ENCODE peak calls at places on chromosomes 16 and 17, in nine cellular contexts. One of them, this sample, is unnamed.

GRCh38 chr17:3738562-3739295 is 15.0 kb downstream of the HASPIN start:
- DNase-seq in CD8-positive, alpha-beta T cell: peak; percentile 67
- DNase-seq in activated CD4-positive, alpha-beta T cell treated with anti-CD3 and anti-CD28 coated beads, Interleukin-2, amount 50 U/mL, for 1 hour: peak; percentile 57
- DNase-seq in MCF 10A: peak; percentile 58
- DNase-seq in kidney: peak; percentile 78
- DNase-seq in SW 1271: no peak
- DNase-seq in posterior cingulate gyrus: peak; percentile 94
- DNase-seq in AG09309: no peak
- DNase-seq in stimulated activated CD4-positive, alpha-beta T cell treated with anti-CD3 and anti-CD28 coated beads, Interleukin-15, amount 100 ng/mL, for 48 hours: peak; percentile 68
- DNase-seq in this sample: peak; percentile 86

GRCh38 chr16:19196871-19197270 is 28.8 kb downstream of the SYT17 start:
- DNase-seq in CD8-positive, alpha-beta T cell: no peak
- DNase-seq in activated CD4-positive, alpha-beta T cell treated with anti-CD3 and anti-CD28 coated beads, Interleukin-2, amount 50 U/mL, for 1 hour: no peak
- DNase-seq in MCF 10A: peak; percentile 25
- DNase-seq in kidney: no peak
- DNase-seq in SW 1271: no peak
- DNase-seq in posterior cingulate gyrus: no peak
- DNase-seq in AG09309: no peak
- DNase-seq in stimulated activated CD4-positive, alpha-beta T cell treated with anti-CD3 and anti-CD28 coated beads, Interleukin-15, amount 100 ng/mL, for 48 hours: no peak
- DNase-seq in this sample: no peak

GRCh38 chr16:22356930-22357634 is 17.3 kb downstream of the CDR2 start:
- DNase-seq in CD8-positive, alpha-beta T cell: no peak
- DNase-seq in activated CD4-positive, alpha-beta T cell treated with anti-CD3 and anti-CD28 coated beads, Interleukin-2, amount 50 U/mL, for 1 hour: no peak
- DNase-seq in MCF 10A: no peak
- DNase-seq in kidney: no peak
- DNase-seq in SW 1271: no peak
- DNase-seq in posterior cingulate gyrus: no peak
- DNase-seq in AG09309: no peak
- DNase-seq in stimulated activated CD4-positive, alpha-beta T cell treated with anti-CD3 and anti-CD28 coated beads, Interleukin-15, amount 100 ng/mL, for 48 hours: no peak
- DNase-seq in this sample: no peak

GRCh38 chr17:63075969-63076368 is 109.9 kb downstream of the TANC2 start:
- DNase-seq in CD8-positive, alpha-beta T cell: no peak
- DNase-seq in activated CD4-positive, alpha-beta T cell treated with anti-CD3 and anti-CD28 coated beads, Interleukin-2, amount 50 U/mL, for 1 hour: no peak
- DNase-seq in MCF 10A: no peak
- DNase-seq in kidney: no peak
- DNase-seq in SW 1271: no peak
- DNase-seq in posterior cingulate gyrus: no peak
- DNase-seq in AG09309: no peak
- DNase-seq in stimulated activated CD4-positive, alpha-beta T cell treated with anti-CD3 and anti-CD28 coated beads, Interleukin-15, amount 100 ng/mL, for 48 hours: no peak
- DNase-seq in this sample: no peak

GRCh38 chr17:60135951-60136666 is 13.7 kb upstream of the CA4 start:
- DNase-seq in CD8-positive, alpha-beta T cell: no peak
- DNase-seq in activated CD4-positive, alpha-beta T cell treated with anti-CD3 and anti-CD28 coated beads, Interleukin-2, amount 50 U/mL, for 1 hour: no peak
- DNase-seq in MCF 10A: no peak
- DNase-seq in kidney: peak; percentile 30
- DNase-seq in SW 1271: no peak
- DNase-seq in posterior cingulate gyrus: peak; percentile 43
- DNase-seq in AG09309: no peak
- DNase-seq in stimulated activated CD4-positive, alpha-beta T cell treated with anti-CD3 and anti-CD28 coated beads, Interleukin-15, amount 100 ng/mL, for 48 hours: no peak
- DNase-seq in this sample: no peak

GRCh38 chr16:67268136-67268579 is 11.2 kb upstream of the PLEKHG4 start:
- DNase-seq in CD8-positive, alpha-beta T cell: no peak
- DNase-seq in activated CD4-positive, alpha-beta T cell treated with anti-CD3 and anti-CD28 coated beads, Interleukin-2, amount 50 U/mL, for 1 hour: no peak
- DNase-seq in MCF 10A: peak; percentile 71
- DNase-seq in kidney: peak; percentile 77
- DNase-seq in SW 1271: peak; percentile 89
- DNase-seq in posterior cingulate gyrus: peak; percentile 25
- DNase-seq in AG09309: no peak
- DNase-seq in stimulated activated CD4-positive, alpha-beta T cell treated with anti-CD3 and anti-CD28 coated beads, Interleukin-15, amount 100 ng/mL, for 48 hours: no peak
- DNase-seq in this sample: no peak

GRCh38 chr16:23514381-23515152 is 4.3 kb upstream of the GGA2 start:
- DNase-seq in CD8-positive, alpha-beta T cell: no peak
- DNase-seq in activated CD4-positive, alpha-beta T cell treated with anti-CD3 and anti-CD28 coated beads, Interleukin-2, amount 50 U/mL, for 1 hour: peak; percentile 10
- DNase-seq in MCF 10A: no peak
- DNase-seq in kidney: peak; percentile 17
- DNase-seq in SW 1271: no peak
- DNase-seq in posterior cingulate gyrus: no peak
- DNase-seq in AG09309: no peak
- DNase-seq in stimulated activated CD4-positive, alpha-beta T cell treated with anti-CD3 and anti-CD28 coated beads, Interleukin-15, amount 100 ng/mL, for 48 hours: no peak
- DNase-seq in this sample: peak; percentile 73

GRCh38 chr16:87705780-87706277 is 60.0 kb downstream of the KLHDC4 start:
- DNase-seq in CD8-positive, alpha-beta T cell: no peak
- DNase-seq in activated CD4-positive, alpha-beta T cell treated with anti-CD3 and anti-CD28 coated beads, Interleukin-2, amount 50 U/mL, for 1 hour: no peak
- DNase-seq in MCF 10A: no peak
- DNase-seq in kidney: peak; percentile 61
- DNase-seq in SW 1271: no peak
- DNase-seq in posterior cingulate gyrus: no peak
- DNase-seq in AG09309: no peak
- DNase-seq in stimulated activated CD4-positive, alpha-beta T cell treated with anti-CD3 and anti-CD28 coated beads, Interleukin-15, amount 100 ng/mL, for 48 hours: no peak
- DNase-seq in this sample: no peak

GRCh38 chr16:11145173-11145820 is 110.7 kb downstream of the SOCS1 start:
- DNase-seq in CD8-positive, alpha-beta T cell: no peak
- DNase-seq in activated CD4-positive, alpha-beta T cell treated with anti-CD3 and anti-CD28 coated beads, Interleukin-2, amount 50 U/mL, for 1 hour: no peak
- DNase-seq in MCF 10A: no peak
- DNase-seq in kidney: no peak
- DNase-seq in SW 1271: no peak
- DNase-seq in posterior cingulate gyrus: no peak
- DNase-seq in AG09309: no peak
- DNase-seq in stimulated activated CD4-positive, alpha-beta T cell treated with anti-CD3 and anti-CD28 coated beads, Interleukin-15, amount 100 ng/mL, for 48 hours: no peak
- DNase-seq in this sample: no peak

GRCh38 chr17:13601776-13602551 is at the start of gene HS3ST3A1:
- DNase-seq in CD8-positive, alpha-beta T cell: no peak
- DNase-seq in activated CD4-positive, alpha-beta T cell treated with anti-CD3 and anti-CD28 coated beads, Interleukin-2, amount 50 U/mL, for 1 hour: no peak
- DNase-seq in MCF 10A: peak; percentile 78
- DNase-seq in kidney: peak; percentile 80
- DNase-seq in SW 1271: peak; percentile 62
- DNase-seq in posterior cingulate gyrus: no peak
- DNase-seq in AG09309: no peak
- DNase-seq in stimulated activated CD4-positive, alpha-beta T cell treated with anti-CD3 and anti-CD28 coated beads, Interleukin-15, amount 100 ng/mL, for 48 hours: no peak
- DNase-seq in this sample: no peak

GRCh38 chr17:43655702-43656275 is 5.9 kb downstream of the MEOX1 start:
- DNase-seq in CD8-positive, alpha-beta T cell: no peak
- DNase-seq in activated CD4-positive, alpha-beta T cell treated with anti-CD3 and anti-CD28 coated beads, Interleukin-2, amount 50 U/mL, for 1 hour: no peak
- DNase-seq in MCF 10A: no peak
- DNase-seq in kidney: no peak
- DNase-seq in SW 1271: no peak
- DNase-seq in posterior cingulate gyrus: no peak
- DNase-seq in AG09309: no peak
- DNase-seq in stimulated activated CD4-positive, alpha-beta T cell treated with anti-CD3 and anti-CD28 coated beads, Interleukin-15, amount 100 ng/mL, for 48 hours: no peak
- DNase-seq in this sample: peak; percentile 80

GRCh38 chr17:80358861-80359260 is 56.1 kb upstream of the ENDOV start:
- DNase-seq in CD8-positive, alpha-beta T cell: no peak
- DNase-seq in activated CD4-positive, alpha-beta T cell treated with anti-CD3 and anti-CD28 coated beads, Interleukin-2, amount 50 U/mL, for 1 hour: no peak
- DNase-seq in MCF 10A: no peak
- DNase-seq in kidney: no peak
- DNase-seq in SW 1271: no peak
- DNase-seq in posterior cingulate gyrus: peak; percentile 50
- DNase-seq in AG09309: no peak
- DNase-seq in stimulated activated CD4-positive, alpha-beta T cell treated with anti-CD3 and anti-CD28 coated beads, Interleukin-15, amount 100 ng/mL, for 48 hours: no peak
- DNase-seq in this sample: no peak

GRCh38 chr16:1026057-1026783 is 44.6 kb downstream of the SOX8 start:
- DNase-seq in CD8-positive, alpha-beta T cell: no peak
- DNase-seq in activated CD4-positive, alpha-beta T cell treated with anti-CD3 and anti-CD28 coated beads, Interleukin-2, amount 50 U/mL, for 1 hour: no peak
- DNase-seq in MCF 10A: no peak
- DNase-seq in kidney: no peak
- DNase-seq in SW 1271: no peak
- DNase-seq in posterior cingulate gyrus: peak; percentile 98
- DNase-seq in AG09309: no peak
- DNase-seq in stimulated activated CD4-positive, alpha-beta T cell treated with anti-CD3 and anti-CD28 coated beads, Interleukin-15, amount 100 ng/mL, for 48 hours: no peak
- DNase-seq in this sample: no peak

GRCh38 chr17:2192367-2193028 is 111.1 kb downstream of the SMG6 start:
- DNase-seq in CD8-positive, alpha-beta T cell: peak; percentile 74
- DNase-seq in activated CD4-positive, alpha-beta T cell treated with anti-CD3 and anti-CD28 coated beads, Interleukin-2, amount 50 U/mL, for 1 hour: peak; percentile 25
- DNase-seq in MCF 10A: peak; percentile 68
- DNase-seq in kidney: no peak
- DNase-seq in SW 1271: peak; percentile 96
- DNase-seq in posterior cingulate gyrus: no peak
- DNase-seq in AG09309: peak; percentile 95
- DNase-seq in stimulated activated CD4-positive, alpha-beta T cell treated with anti-CD3 and anti-CD28 coated beads, Interleukin-15, amount 100 ng/mL, for 48 hours: peak; percentile 54
- DNase-seq in this sample: peak; percentile 19

GRCh38 chr16:5903153-5903552 is 805.6 kb upstream of the EEF2KMT start:
- DNase-seq in CD8-positive, alpha-beta T cell: no peak
- DNase-seq in activated CD4-positive, alpha-beta T cell treated with anti-CD3 and anti-CD28 coated beads, Interleukin-2, amount 50 U/mL, for 1 hour: no peak
- DNase-seq in MCF 10A: no peak
- DNase-seq in kidney: no peak
- DNase-seq in SW 1271: no peak
- DNase-seq in posterior cingulate gyrus: no peak
- DNase-seq in AG09309: no peak
- DNase-seq in stimulated activated CD4-positive, alpha-beta T cell treated with anti-CD3 and anti-CD28 coated beads, Interleukin-15, amount 100 ng/mL, for 48 hours: no peak
- DNase-seq in this sample: no peak

GRCh38 chr16:23107878-23108277 is 41.4 kb downstream of the USP31 start:
- DNase-seq in CD8-positive, alpha-beta T cell: no peak
- DNase-seq in activated CD4-positive, alpha-beta T cell treated with anti-CD3 and anti-CD28 coated beads, Interleukin-2, amount 50 U/mL, for 1 hour: no peak
- DNase-seq in MCF 10A: no peak
- DNase-seq in kidney: no peak
- DNase-seq in SW 1271: no peak
- DNase-seq in posterior cingulate gyrus: no peak
- DNase-seq in AG09309: no peak
- DNase-seq in stimulated activated CD4-positive, alpha-beta T cell treated with anti-CD3 and anti-CD28 coated beads, Interleukin-15, amount 100 ng/mL, for 48 hours: no peak
- DNase-seq in this sample: no peak

GRCh38 chr16:30958164-30959083 is 870 bp downstream of the SETD1A start:
- DNase-seq in CD8-positive, alpha-beta T cell: no peak
- DNase-seq in activated CD4-positive, alpha-beta T cell treated with anti-CD3 and anti-CD28 coated beads, Interleukin-2, amount 50 U/mL, for 1 hour: peak; percentile 61
- DNase-seq in MCF 10A: peak; percentile 47
- DNase-seq in kidney: no peak
- DNase-seq in SW 1271: peak; percentile 39
- DNase-seq in posterior cingulate gyrus: peak; percentile 88
- DNase-seq in AG09309: no peak
- DNase-seq in stimulated activated CD4-positive, alpha-beta T cell treated with anti-CD3 and anti-CD28 coated beads, Interleukin-15, amount 100 ng/mL, for 48 hours: no peak
- DNase-seq in this sample: no peak

GRCh38 chr17:7011942-7012254 is 526 bp upstream of the RNASEK start:
- DNase-seq in CD8-positive, alpha-beta T cell: no peak
- DNase-seq in activated CD4-positive, alpha-beta T cell treated with anti-CD3 and anti-CD28 coated beads, Interleukin-2, amount 50 U/mL, for 1 hour: no peak
- DNase-seq in MCF 10A: no peak
- DNase-seq in kidney: no peak
- DNase-seq in SW 1271: no peak
- DNase-seq in posterior cingulate gyrus: no peak
- DNase-seq in AG09309: no peak
- DNase-seq in stimulated activated CD4-positive, alpha-beta T cell treated with anti-CD3 and anti-CD28 coated beads, Interleukin-15, amount 100 ng/mL, for 48 hours: no peak
- DNase-seq in this sample: no peak

GRCh38 chr17:32142857-32143524 is 689 bp downstream of the RHOT1 start:
- DNase-seq in CD8-positive, alpha-beta T cell: peak; percentile 16
- DNase-seq in activated CD4-positive, alpha-beta T cell treated with anti-CD3 and anti-CD28 coated beads, Interleukin-2, amount 50 U/mL, for 1 hour: no peak
- DNase-seq in MCF 10A: peak; percentile 75
- DNase-seq in kidney: peak; percentile 74
- DNase-seq in SW 1271: peak; percentile 25
- DNase-seq in posterior cingulate gyrus: peak; percentile 90
- DNase-seq in AG09309: no peak
- DNase-seq in stimulated activated CD4-positive, alpha-beta T cell treated with anti-CD3 and anti-CD28 coated beads, Interleukin-15, amount 100 ng/mL, for 48 hours: no peak
- DNase-seq in this sample: no peak

GRCh38 chr17:31379796-31380195 is 11.7 kb upstream of the RAB11FIP4 start:
- DNase-seq in CD8-positive, alpha-beta T cell: no peak
- DNase-seq in activated CD4-positive, alpha-beta T cell treated with anti-CD3 and anti-CD28 coated beads, Interleukin-2, amount 50 U/mL, for 1 hour: no peak
- DNase-seq in MCF 10A: no peak
- DNase-seq in kidney: no peak
- DNase-seq in SW 1271: no peak
- DNase-seq in posterior cingulate gyrus: no peak
- DNase-seq in AG09309: no peak
- DNase-seq in stimulated activated CD4-positive, alpha-beta T cell treated with anti-CD3 and anti-CD28 coated beads, Interleukin-15, amount 100 ng/mL, for 48 hours: no peak
- DNase-seq in this sample: no peak

GRCh38 chr17:78488867-78489634 is 88.1 kb downstream of the DNAH17 start:
- DNase-seq in CD8-positive, alpha-beta T cell: no peak
- DNase-seq in activated CD4-positive, alpha-beta T cell treated with anti-CD3 and anti-CD28 coated beads, Interleukin-2, amount 50 U/mL, for 1 hour: no peak
- DNase-seq in MCF 10A: peak; percentile 3
- DNase-seq in kidney: no peak
- DNase-seq in SW 1271: no peak
- DNase-seq in posterior cingulate gyrus: peak; percentile 82
- DNase-seq in AG09309: no peak
- DNase-seq in stimulated activated CD4-positive, alpha-beta T cell treated with anti-CD3 and anti-CD28 coated beads, Interleukin-15, amount 100 ng/mL, for 48 hours: no peak
- DNase-seq in this sample: no peak

GRCh38 chr17:2723997-2724782 is 12.6 kb upstream of the CLUH start:
- DNase-seq in CD8-positive, alpha-beta T cell: no peak
- DNase-seq in activated CD4-positive, alpha-beta T cell treated with anti-CD3 and anti-CD28 coated beads, Interleukin-2, amount 50 U/mL, for 1 hour: no peak
- DNase-seq in MCF 10A: no peak
- DNase-seq in kidney: peak; percentile 88
- DNase-seq in SW 1271: no peak
- DNase-seq in posterior cingulate gyrus: no peak
- DNase-seq in AG09309: no peak
- DNase-seq in stimulated activated CD4-positive, alpha-beta T cell treated with anti-CD3 and anti-CD28 coated beads, Interleukin-15, amount 100 ng/mL, for 48 hours: no peak
- DNase-seq in this sample: no peak

GRCh38 chr17:40191237-40192208 is 14.3 kb downstream of the RAPGEFL1 start:
- DNase-seq in CD8-positive, alpha-beta T cell: peak; percentile 69
- DNase-seq in activated CD4-positive, alpha-beta T cell treated with anti-CD3 and anti-CD28 coated beads, Interleukin-2, amount 50 U/mL, for 1 hour: peak; percentile 63
- DNase-seq in MCF 10A: peak; percentile 66
- DNase-seq in kidney: peak; percentile 93
- DNase-seq in SW 1271: peak; percentile 47
- DNase-seq in posterior cingulate gyrus: peak; percentile 94
- DNase-seq in AG09309: no peak
- DNase-seq in stimulated activated CD4-positive, alpha-beta T cell treated with anti-CD3 and anti-CD28 coated beads, Interleukin-15, amount 100 ng/mL, for 48 hours: peak; percentile 62
- DNase-seq in this sample: peak; percentile 72

GRCh38 chr16:51012396-51012795 is 138.7 kb downstream of the SALL1 start:
- DNase-seq in CD8-positive, alpha-beta T cell: no peak
- DNase-seq in activated CD4-positive, alpha-beta T cell treated with anti-CD3 and anti-CD28 coated beads, Interleukin-2, amount 50 U/mL, for 1 hour: no peak
- DNase-seq in MCF 10A: no peak
- DNase-seq in kidney: no peak
- DNase-seq in SW 1271: no peak
- DNase-seq in posterior cingulate gyrus: no peak
- DNase-seq in AG09309: no peak
- DNase-seq in stimulated activated CD4-positive, alpha-beta T cell treated with anti-CD3 and anti-CD28 coated beads, Interleukin-15, amount 100 ng/mL, for 48 hours: no peak
- DNase-seq in this sample: no peak

GRCh38 chr16:1823821-1824220 is 2.8 kb downstream of the HAGH start:
- DNase-seq in CD8-positive, alpha-beta T cell: no peak
- DNase-seq in activated CD4-positive, alpha-beta T cell treated with anti-CD3 and anti-CD28 coated beads, Interleukin-2, amount 50 U/mL, for 1 hour: no peak
- DNase-seq in MCF 10A: peak; percentile 51
- DNase-seq in kidney: no peak
- DNase-seq in SW 1271: no peak
- DNase-seq in posterior cingulate gyrus: peak; percentile 94
- DNase-seq in AG09309: no peak
- DNase-seq in stimulated activated CD4-positive, alpha-beta T cell treated with anti-CD3 and anti-CD28 coated beads, Interleukin-15, amount 100 ng/mL, for 48 hours: no peak
- DNase-seq in this sample: peak; percentile 20

GRCh38 chr16:80231888-80232287 is 308.9 kb upstream of the DYNLRB2 start:
- DNase-seq in CD8-positive, alpha-beta T cell: no peak
- DNase-seq in activated CD4-positive, alpha-beta T cell treated with anti-CD3 and anti-CD28 coated beads, Interleukin-2, amount 50 U/mL, for 1 hour: no peak
- DNase-seq in MCF 10A: peak; percentile 43
- DNase-seq in kidney: no peak
- DNase-seq in SW 1271: no peak
- DNase-seq in posterior cingulate gyrus: no peak
- DNase-seq in AG09309: peak; percentile 63
- DNase-seq in stimulated activated CD4-positive, alpha-beta T cell treated with anti-CD3 and anti-CD28 coated beads, Interleukin-15, amount 100 ng/mL, for 48 hours: peak; percentile 9
- DNase-seq in this sample: no peak

GRCh38 chr17:42512733-42513251 is 23.2 kb upstream of the NAGLU start:
- DNase-seq in CD8-positive, alpha-beta T cell: no peak
- DNase-seq in activated CD4-positive, alpha-beta T cell treated with anti-CD3 and anti-CD28 coated beads, Interleukin-2, amount 50 U/mL, for 1 hour: no peak
- DNase-seq in MCF 10A: no peak
- DNase-seq in kidney: no peak
- DNase-seq in SW 1271: no peak
- DNase-seq in posterior cingulate gyrus: peak; percentile 60
- DNase-seq in AG09309: no peak
- DNase-seq in stimulated activated CD4-positive, alpha-beta T cell treated with anti-CD3 and anti-CD28 coated beads, Interleukin-15, amount 100 ng/mL, for 48 hours: no peak
- DNase-seq in this sample: no peak

GRCh38 chr16:57623251-57624043 is 5.0 kb upstream of the ADGRG1 start:
- DNase-seq in CD8-positive, alpha-beta T cell: no peak
- DNase-seq in activated CD4-positive, alpha-beta T cell treated with anti-CD3 and anti-CD28 coated beads, Interleukin-2, amount 50 U/mL, for 1 hour: no peak
- DNase-seq in MCF 10A: peak; percentile 93
- DNase-seq in kidney: peak; percentile 91
- DNase-seq in SW 1271: no peak
- DNase-seq in posterior cingulate gyrus: peak; percentile 97
- DNase-seq in AG09309: no peak
- DNase-seq in stimulated activated CD4-positive, alpha-beta T cell treated with anti-CD3 and anti-CD28 coated beads, Interleukin-15, amount 100 ng/mL, for 48 hours: no peak
- DNase-seq in this sample: no peak

GRCh38 chr17:48985436-48986245 is 11.5 kb upstream of the IGF2BP1 start:
- DNase-seq in CD8-positive, alpha-beta T cell: no peak
- DNase-seq in activated CD4-positive, alpha-beta T cell treated with anti-CD3 and anti-CD28 coated beads, Interleukin-2, amount 50 U/mL, for 1 hour: no peak
- DNase-seq in MCF 10A: no peak
- DNase-seq in kidney: no peak
- DNase-seq in SW 1271: no peak
- DNase-seq in posterior cingulate gyrus: no peak
- DNase-seq in AG09309: no peak
- DNase-seq in stimulated activated CD4-positive, alpha-beta T cell treated with anti-CD3 and anti-CD28 coated beads, Interleukin-15, amount 100 ng/mL, for 48 hours: no peak
- DNase-seq in this sample: no peak

GRCh38 chr16:20849587-20850390 is 43.5 kb downstream of the REXO5 start:
- DNase-seq in CD8-positive, alpha-beta T cell: peak; percentile 69
- DNase-seq in activated CD4-positive, alpha-beta T cell treated with anti-CD3 and anti-CD28 coated beads, Interleukin-2, amount 50 U/mL, for 1 hour: peak; percentile 68
- DNase-seq in MCF 10A: peak; percentile 78
- DNase-seq in kidney: peak; percentile 77
- DNase-seq in SW 1271: peak; percentile 38
- DNase-seq in posterior cingulate gyrus: peak; percentile 93
- DNase-seq in AG09309: peak; percentile 11
- DNase-seq in stimulated activated CD4-positive, alpha-beta T cell treated with anti-CD3 and anti-CD28 coated beads, Interleukin-15, amount 100 ng/mL, for 48 hours: peak; percentile 44
- DNase-seq in this sample: peak; percentile 34

GRCh38 chr16:31006086-31006385 is 4.4 kb downstream of the STX1B start:
- DNase-seq in CD8-positive, alpha-beta T cell: no peak
- DNase-seq in activated CD4-positive, alpha-beta T cell treated with anti-CD3 and anti-CD28 coated beads, Interleukin-2, amount 50 U/mL, for 1 hour: no peak
- DNase-seq in MCF 10A: no peak
- DNase-seq in kidney: no peak
- DNase-seq in SW 1271: no peak
- DNase-seq in posterior cingulate gyrus: no peak
- DNase-seq in AG09309: no peak
- DNase-seq in stimulated activated CD4-positive, alpha-beta T cell treated with anti-CD3 and anti-CD28 coated beads, Interleukin-15, amount 100 ng/mL, for 48 hours: no peak
- DNase-seq in this sample: no peak